ENCODE peak calls at places on chromosomes 2 and 18, in seven cellular contexts. One of them, this sample, is unnamed.

GRCh38 chr2:75098856-75099255 is 100.5 kb downstream of the TACR1 start:
- DNase-seq in thyroid gland: no peak
- DNase-seq in upper lobe of left lung: no peak
- DNase-seq in ovary: no peak
- DNase-seq in CD4-positive, CD25-positive, alpha-beta regulatory T cell: no peak
- DNase-seq in neural progenitor cell: peak
- DNase-seq in SJSA1: peak
- DNase-seq in this sample: no peak

GRCh38 chr2:120760446-120761135 is 24.9 kb downstream of the GLI2 start:
- DNase-seq in thyroid gland: no peak
- DNase-seq in upper lobe of left lung: no peak
- DNase-seq in ovary: peak
- DNase-seq in CD4-positive, CD25-positive, alpha-beta regulatory T cell: no peak
- DNase-seq in neural progenitor cell: no peak
- DNase-seq in SJSA1: no peak
- DNase-seq in this sample: peak

GRCh38 chr2:190718652-190719526 is 70.0 kb downstream of the NAB1 start:
- DNase-seq in thyroid gland: peak
- DNase-seq in upper lobe of left lung: no peak
- DNase-seq in ovary: no peak
- DNase-seq in CD4-positive, CD25-positive, alpha-beta regulatory T cell: no peak
- DNase-seq in neural progenitor cell: no peak
- DNase-seq in SJSA1: peak
- DNase-seq in this sample: no peak

GRCh38 chr2:144459937-144460336 is 60.0 kb downstream of the ZEB2 start:
- DNase-seq in thyroid gland: no peak
- DNase-seq in upper lobe of left lung: no peak
- DNase-seq in ovary: no peak
- DNase-seq in CD4-positive, CD25-positive, alpha-beta regulatory T cell: peak
- DNase-seq in neural progenitor cell: no peak
- DNase-seq in SJSA1: peak
- DNase-seq in this sample: no peak

GRCh38 chr18:28147674-28148171 is 29.2 kb downstream of the CDH2 start:
- DNase-seq in thyroid gland: peak
- DNase-seq in upper lobe of left lung: no peak
- DNase-seq in ovary: no peak
- DNase-seq in CD4-positive, CD25-positive, alpha-beta regulatory T cell: no peak
- DNase-seq in neural progenitor cell: no peak
- DNase-seq in SJSA1: no peak
- DNase-seq in this sample: no peak

GRCh38 chr2:199936554-199936953 is 18.7 kb downstream of the TYW5 start:
- DNase-seq in thyroid gland: no peak
- DNase-seq in upper lobe of left lung: no peak
- DNase-seq in ovary: no peak
- DNase-seq in CD4-positive, CD25-positive, alpha-beta regulatory T cell: no peak
- DNase-seq in neural progenitor cell: no peak
- DNase-seq in SJSA1: no peak
- DNase-seq in this sample: no peak

GRCh38 chr2:175836361-175836760 is 165.7 kb downstream of the LNPK start:
- DNase-seq in thyroid gland: no peak
- DNase-seq in upper lobe of left lung: no peak
- DNase-seq in ovary: no peak
- DNase-seq in CD4-positive, CD25-positive, alpha-beta regulatory T cell: no peak
- DNase-seq in neural progenitor cell: no peak
- DNase-seq in SJSA1: no peak
- DNase-seq in this sample: no peak

GRCh38 chr2:199468561-199469513 is 11.1 kb upstream of the SATB2 start:
- DNase-seq in thyroid gland: no peak
- DNase-seq in upper lobe of left lung: peak
- DNase-seq in ovary: no peak
- DNase-seq in CD4-positive, CD25-positive, alpha-beta regulatory T cell: no peak
- DNase-seq in neural progenitor cell: peak
- DNase-seq in SJSA1: no peak
- DNase-seq in this sample: no peak

GRCh38 chr2:46388873-46389272 is 90.5 kb upstream of the TMEM247 start:
- DNase-seq in thyroid gland: no peak
- DNase-seq in upper lobe of left lung: no peak
- DNase-seq in ovary: no peak
- DNase-seq in CD4-positive, CD25-positive, alpha-beta regulatory T cell: no peak
- DNase-seq in neural progenitor cell: no peak
- DNase-seq in SJSA1: no peak
- DNase-seq in this sample: peak

GRCh38 chr2:65576861-65577601 is 144.6 kb upstream of the SPRED2 start:
- DNase-seq in thyroid gland: no peak
- DNase-seq in upper lobe of left lung: no peak
- DNase-seq in ovary: no peak
- DNase-seq in CD4-positive, CD25-positive, alpha-beta regulatory T cell: no peak
- DNase-seq in neural progenitor cell: no peak
- DNase-seq in SJSA1: peak
- DNase-seq in this sample: no peak

GRCh38 chr2:135960598-135961551 is 24.6 kb downstream of the DARS1 start:
- DNase-seq in thyroid gland: peak
- DNase-seq in upper lobe of left lung: no peak
- DNase-seq in ovary: no peak
- DNase-seq in CD4-positive, CD25-positive, alpha-beta regulatory T cell: peak
- DNase-seq in neural progenitor cell: peak
- DNase-seq in SJSA1: peak
- DNase-seq in this sample: no peak

GRCh38 chr18:808086-808485 is 4.0 kb downstream of the YES1 start:
- DNase-seq in thyroid gland: no peak
- DNase-seq in upper lobe of left lung: no peak
- DNase-seq in ovary: no peak
- DNase-seq in CD4-positive, CD25-positive, alpha-beta regulatory T cell: no peak
- DNase-seq in neural progenitor cell: no peak
- DNase-seq in SJSA1: no peak
- DNase-seq in this sample: no peak

GRCh38 chr2:10385933-10386773 is 62.0 kb downstream of the ODC1 start:
- DNase-seq in thyroid gland: no peak
- DNase-seq in upper lobe of left lung: no peak
- DNase-seq in ovary: no peak
- DNase-seq in CD4-positive, CD25-positive, alpha-beta regulatory T cell: no peak
- DNase-seq in neural progenitor cell: no peak
- DNase-seq in SJSA1: peak
- DNase-seq in this sample: no peak

GRCh38 chr18:24964213-24964612 is 387.8 kb downstream of the ZNF521 start:
- DNase-seq in thyroid gland: no peak
- DNase-seq in upper lobe of left lung: no peak
- DNase-seq in ovary: no peak
- DNase-seq in CD4-positive, CD25-positive, alpha-beta regulatory T cell: no peak
- DNase-seq in neural progenitor cell: peak
- DNase-seq in SJSA1: no peak
- DNase-seq in this sample: no peak

GRCh38 chr2:102258386-102259074 is 52.8 kb upstream of the IL1RL1 start:
- DNase-seq in thyroid gland: no peak
- DNase-seq in upper lobe of left lung: no peak
- DNase-seq in ovary: no peak
- DNase-seq in CD4-positive, CD25-positive, alpha-beta regulatory T cell: no peak
- DNase-seq in neural progenitor cell: no peak
- DNase-seq in SJSA1: peak
- DNase-seq in this sample: no peak

GRCh38 chr2:191376981-191377629 is 131.9 kb downstream of the MYO1B start:
- DNase-seq in thyroid gland: peak
- DNase-seq in upper lobe of left lung: no peak
- DNase-seq in ovary: peak
- DNase-seq in CD4-positive, CD25-positive, alpha-beta regulatory T cell: no peak
- DNase-seq in neural progenitor cell: no peak
- DNase-seq in SJSA1: peak
- DNase-seq in this sample: peak

GRCh38 chr2:53515435-53516332 is 251.9 kb upstream of the CHAC2 start:
- DNase-seq in thyroid gland: no peak
- DNase-seq in upper lobe of left lung: no peak
- DNase-seq in ovary: no peak
- DNase-seq in CD4-positive, CD25-positive, alpha-beta regulatory T cell: no peak
- DNase-seq in neural progenitor cell: peak
- DNase-seq in SJSA1: no peak
- DNase-seq in this sample: no peak

GRCh38 chr2:209471037-209471436 is 47.2 kb downstream of the MAP2 start:
- DNase-seq in thyroid gland: no peak
- DNase-seq in upper lobe of left lung: no peak
- DNase-seq in ovary: no peak
- DNase-seq in CD4-positive, CD25-positive, alpha-beta regulatory T cell: no peak
- DNase-seq in neural progenitor cell: no peak
- DNase-seq in SJSA1: peak
- DNase-seq in this sample: no peak

GRCh38 chr2:215189393-215189792 is 51.0 kb upstream of the ABCA12 start:
- DNase-seq in thyroid gland: no peak
- DNase-seq in upper lobe of left lung: no peak
- DNase-seq in ovary: no peak
- DNase-seq in CD4-positive, CD25-positive, alpha-beta regulatory T cell: no peak
- DNase-seq in neural progenitor cell: no peak
- DNase-seq in SJSA1: no peak
- DNase-seq in this sample: no peak

DNA sequence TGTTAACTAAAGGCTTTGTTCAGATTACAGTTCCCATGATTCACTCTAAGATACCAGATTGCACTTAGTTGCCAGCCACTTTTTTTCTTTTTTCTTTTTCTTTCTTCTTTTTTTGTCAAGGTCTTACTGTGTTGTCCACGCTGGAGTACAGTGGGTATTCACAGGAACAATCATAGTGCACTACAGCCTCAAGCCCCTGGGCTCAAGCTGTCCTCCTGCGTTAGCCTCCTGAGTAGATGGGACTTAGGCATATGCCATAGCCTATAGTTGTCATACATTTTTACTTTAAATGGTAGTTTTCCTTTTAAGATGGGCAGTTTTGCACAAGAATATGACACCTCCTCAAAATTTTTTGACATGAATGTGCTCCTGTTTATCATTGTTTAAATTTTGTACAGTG is 2.1 kb downstream of the UGP2 start:
- DNase-seq in thyroid gland: no peak
- DNase-seq in upper lobe of left lung: no peak
- DNase-seq in ovary: no peak
- DNase-seq in CD4-positive, CD25-positive, alpha-beta regulatory T cell: no peak
- DNase-seq in neural progenitor cell: no peak
- DNase-seq in SJSA1: no peak
- DNase-seq in this sample: no peak
- H3K4me3 ChIP-seq in thyroid gland: no peak
- H3K4me3 ChIP-seq in upper lobe of left lung: no peak
- H3K4me3 ChIP-seq in ovary: peak
- H3K4me3 ChIP-seq in CD4-positive, CD25-positive, alpha-beta regulatory T cell: peak
- H3K4me3 ChIP-seq in neural progenitor cell: peak
- H3K4me3 ChIP-seq in SJSA1: peak
- H3K4me3 ChIP-seq in this sample: peak

DNA sequence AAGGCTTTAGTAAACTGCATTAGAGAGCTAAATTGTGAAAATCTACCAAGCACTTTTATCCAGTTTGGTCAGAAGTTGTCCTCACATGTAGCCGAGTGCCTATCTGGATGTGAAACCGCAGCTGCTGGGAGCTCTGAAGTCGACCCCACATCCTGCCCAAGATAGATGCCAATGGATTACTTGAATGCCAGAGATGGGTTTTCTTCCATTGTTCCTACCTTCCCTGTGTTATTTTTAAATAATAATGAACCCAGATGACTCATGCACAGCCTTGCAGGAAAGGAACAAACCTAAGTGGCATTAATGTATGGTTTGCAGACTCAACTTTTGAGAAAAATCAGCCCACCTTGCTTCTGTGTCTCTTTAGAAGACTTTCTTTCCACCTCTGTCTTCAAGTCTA is 408.5 kb downstream of the FBXO15 start:
- DNase-seq in thyroid gland: no peak
- DNase-seq in upper lobe of left lung: no peak
- DNase-seq in ovary: no peak
- DNase-seq in CD4-positive, CD25-positive, alpha-beta regulatory T cell: no peak
- DNase-seq in neural progenitor cell: no peak
- DNase-seq in SJSA1: peak
- DNase-seq in this sample: no peak
- H3K27ac ChIP-seq in thyroid gland: no peak
- H3K27ac ChIP-seq in upper lobe of left lung: no peak
- H3K27ac ChIP-seq in ovary: no peak
- H3K27ac ChIP-seq in CD4-positive, CD25-positive, alpha-beta regulatory T cell: no peak
- H3K27ac ChIP-seq in neural progenitor cell: no peak
- H3K27ac ChIP-seq in SJSA1: no peak
- H3K27ac ChIP-seq in this sample: no peak

GRCh38 chr2:201858781-201859180 is 52.4 kb downstream of the CDK15 start:
- DNase-seq in thyroid gland: no peak
- DNase-seq in upper lobe of left lung: peak
- DNase-seq in ovary: peak
- DNase-seq in CD4-positive, CD25-positive, alpha-beta regulatory T cell: no peak
- DNase-seq in neural progenitor cell: peak
- DNase-seq in SJSA1: no peak
- DNase-seq in this sample: peak
- H3K4me3 ChIP-seq in thyroid gland: no peak
- H3K4me3 ChIP-seq in upper lobe of left lung: no peak
- H3K4me3 ChIP-seq in ovary: peak
- H3K4me3 ChIP-seq in CD4-positive, CD25-positive, alpha-beta regulatory T cell: no peak
- H3K4me3 ChIP-seq in neural progenitor cell: peak
- H3K4me3 ChIP-seq in SJSA1: no peak
- H3K4me3 ChIP-seq in this sample: no peak

GRCh38 chr2:112972423-112973086 is 5.3 kb upstream of the IL36G start:
- DNase-seq in thyroid gland: no peak
- DNase-seq in upper lobe of left lung: no peak
- DNase-seq in ovary: no peak
- DNase-seq in CD4-positive, CD25-positive, alpha-beta regulatory T cell: no peak
- DNase-seq in neural progenitor cell: no peak
- DNase-seq in SJSA1: no peak
- DNase-seq in this sample: no peak
- H3K27ac ChIP-seq in thyroid gland: no peak
- H3K27ac ChIP-seq in upper lobe of left lung: no peak
- H3K27ac ChIP-seq in ovary: no peak
- H3K27ac ChIP-seq in CD4-positive, CD25-positive, alpha-beta regulatory T cell: no peak
- H3K27ac ChIP-seq in neural progenitor cell: no peak
- H3K27ac ChIP-seq in SJSA1: no peak
- H3K27ac ChIP-seq in this sample: no peak

GRCh38 chr2:239388236-239389151 is 12.3 kb downstream of the HDAC4 start:
- DNase-seq in thyroid gland: no peak
- DNase-seq in upper lobe of left lung: peak
- DNase-seq in ovary: no peak
- DNase-seq in CD4-positive, CD25-positive, alpha-beta regulatory T cell: no peak
- DNase-seq in neural progenitor cell: no peak
- DNase-seq in SJSA1: no peak
- DNase-seq in this sample: no peak
- H3K4me3 ChIP-seq in thyroid gland: no peak
- H3K4me3 ChIP-seq in upper lobe of left lung: no peak
- H3K4me3 ChIP-seq in ovary: no peak
- H3K4me3 ChIP-seq in CD4-positive, CD25-positive, alpha-beta regulatory T cell: no peak
- H3K4me3 ChIP-seq in neural progenitor cell: no peak
- H3K4me3 ChIP-seq in SJSA1: no peak
- H3K4me3 ChIP-seq in this sample: no peak

This sample was measured in uterus.